ENCODE peak calls at places on chromosomes 4 and X, in six cellular contexts. X is HCT116, U is SJSA1, S is mesenchymal stem cell, N is AG10803, F is AG04450. T is an unnamed sample.

GRCh38 chr4:47837582-47838294 is at the start of gene CORIN:
- DNase-seq in X (no peak), U (no peak), S (peak), N (no peak), F (no peak), T (no peak)

GRCh38 chr4:140641789-140642439 is 73.2 kb upstream of the UCP1 start:
- DNase-seq in X (no peak), U (no peak), S (no peak), N (no peak), F (no peak), T (no peak)

GRCh38 chr4:31089815-31090214 is 369.6 kb downstream of the PCDH7 start:
- DNase-seq in X (peak), U (no peak), S (peak), N (no peak), F (no peak), T (peak)

GRCh38 chrX:153828723-153829548 is 1.4 kb downstream of the PDZD4 start:
- DNase-seq in X (no peak), U (no peak), S (peak), N (peak), F (no peak), T (no peak)

GRCh38 chr4:144363890-144364289 is 223.4 kb upstream of the GYPA start:
- DNase-seq in X (no peak), U (no peak), S (no peak), N (no peak), F (no peak), T (no peak)

GRCh38 chrX:69535661-69536060 is 31.5 kb downstream of the NALF2 start:
- DNase-seq in X (no peak), U (no peak), S (no peak), N (no peak), F (no peak), T (no peak)

GRCh38 chrX:22963186-22963585 is 36.6 kb upstream of the DDX53 start:
- DNase-seq in X (no peak), U (no peak), S (peak), N (no peak), F (no peak), T (no peak)

GRCh38 chr4:39792529-39792928 is 94.6 kb downstream of the UBE2K start:
- DNase-seq in X (no peak), U (no peak), S (no peak), N (no peak), F (no peak), T (no peak)

GRCh38 chr4:153207027-153207426 is 2.8 kb downstream of the TRIM2 start:
- DNase-seq in X (no peak), U (no peak), S (no peak), N (no peak), F (no peak), T (no peak)

GRCh38 chrX:154731881-154732280 is 19.0 kb downstream of the GAB3 start:
- DNase-seq in X (no peak), U (no peak), S (peak), N (no peak), F (no peak), T (peak)

GRCh38 chr4:173257732-173258717 is 76.1 kb downstream of the HMGB2 start:
- DNase-seq in X (peak), U (peak), S (peak), N (peak), F (peak), T (peak)

GRCh38 chr4:102715057-102715456 is 45.7 kb downstream of the MANBA start:
- DNase-seq in X (no peak), U (no peak), S (no peak), N (peak), F (no peak), T (no peak)

GRCh38 chrX:132120913-132121312 is 6.9 kb downstream of the FRMD7 start:
- DNase-seq in X (no peak), U (no peak), S (no peak), N (no peak), F (no peak), T (no peak)

GRCh38 chr4:77600521-77601451 is 4.8 kb upstream of the CXCL13 start:
- DNase-seq in X (peak), U (peak), S (peak), N (peak), F (no peak), T (peak)

GRCh38 chrX:133938530-133938929 is 46.9 kb downstream of the GPC3 start:
- DNase-seq in X (no peak), U (no peak), S (no peak), N (no peak), F (no peak), T (no peak)

GRCh38 chr4:55868691-55869090 is 15.2 kb downstream of the EXOC1 start:
- DNase-seq in X (no peak), U (no peak), S (no peak), N (peak), F (no peak), T (no peak)

GRCh38 chr4:122622400-122622799 is 1.5 kb upstream of the IL21 start:
- DNase-seq in X (no peak), U (no peak), S (no peak), N (no peak), F (no peak), T (no peak)

GRCh38 chr4:176902710-176903323 is 110.1 kb upstream of the VEGFC start:
- DNase-seq in X (no peak), U (peak), S (peak), N (peak), F (peak), T (peak)

GRCh38 chr4:90317785-90318184 is 190.6 kb downstream of the CCSER1 start:
- DNase-seq in X (peak), U (peak), S (peak), N (peak), F (peak), T (peak)

GRCh38 chr4:2621419-2621818 is 85.0 kb downstream of the FAM193A start:
- DNase-seq in X (no peak), U (no peak), S (no peak), N (no peak), F (no peak), T (no peak)

GRCh38 chr4:84879651-84880200 is 86.8 kb downstream of the WDFY3 start:
- DNase-seq in X (no peak), U (peak), S (no peak), N (peak), F (no peak), T (peak)

GRCh38 chr4:83340692-83341343 is 6.2 kb upstream of the HPSE start:
- DNase-seq in X (no peak), U (no peak), S (no peak), N (no peak), F (no peak), T (no peak)

GRCh38 chr4:23237771-23238170 is 545.0 kb downstream of the GBA3 start:
- DNase-seq in X (no peak), U (no peak), S (no peak), N (no peak), F (no peak), T (peak)

GRCh38 chr4:88211473-88212252 is 53.2 kb upstream of the ABCG2 start:
- DNase-seq in X (peak), U (peak), S (peak), N (peak), F (peak), T (peak)

GRCh38 chr4:165779950-165780670 is 92.9 kb upstream of the TLL1 start:
- DNase-seq in X (no peak), U (no peak), S (peak), N (no peak), F (no peak), T (no peak)

GRCh38 chr4:145099653-145100052 is 1.5 kb downstream of the ABCE1 start:
- DNase-seq in X (no peak), U (peak), S (no peak), N (peak), F (no peak), T (peak)

DNA sequence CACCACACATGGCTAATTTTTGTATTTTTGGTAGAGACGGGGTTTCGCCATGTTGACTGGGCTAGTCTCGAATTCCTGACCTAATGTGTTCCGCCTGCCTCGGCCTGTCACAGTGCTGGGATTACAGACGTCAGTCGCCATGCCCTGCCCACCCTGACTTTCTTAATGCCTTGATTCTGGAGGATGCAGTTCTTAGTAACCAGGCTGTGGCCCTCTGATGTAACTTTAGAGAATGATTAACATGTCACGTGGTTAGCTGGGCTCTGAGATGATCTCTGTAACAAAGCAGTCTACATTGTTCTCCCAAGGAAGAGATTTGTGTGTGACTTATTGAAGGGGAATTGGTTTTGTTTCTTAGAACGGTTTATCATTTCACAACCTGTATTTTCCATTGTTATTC is 30.6 kb downstream of the ANK2 start:
- DNase-seq in X (no peak), U (no peak), S (peak), N (peak), F (no peak), T (peak)
- H3K4me3 ChIP-seq in X (no peak), U (no peak), S (no peak), N (no peak), F (no peak), T (no peak)

GRCh38 chrX:38871129-38872029 is 70.1 kb downstream of the MID1IP1 start:
- DNase-seq in X (no peak), U (peak), S (no peak), N (no peak), F (no peak), T (no peak)
- H3K4me3 ChIP-seq in X (no peak), U (no peak), S (no peak), N (no peak), F (no peak), T (no peak)

GRCh38 chrX:137032378-137032694 is 1.5 kb downstream of the GPR101 start:
- DNase-seq in X (no peak), U (no peak), S (no peak), N (no peak), F (no peak), T (no peak)
- H3K4me3 ChIP-seq in X (no peak), U (peak), S (peak), N (peak), F (peak), T (peak)

DNA sequence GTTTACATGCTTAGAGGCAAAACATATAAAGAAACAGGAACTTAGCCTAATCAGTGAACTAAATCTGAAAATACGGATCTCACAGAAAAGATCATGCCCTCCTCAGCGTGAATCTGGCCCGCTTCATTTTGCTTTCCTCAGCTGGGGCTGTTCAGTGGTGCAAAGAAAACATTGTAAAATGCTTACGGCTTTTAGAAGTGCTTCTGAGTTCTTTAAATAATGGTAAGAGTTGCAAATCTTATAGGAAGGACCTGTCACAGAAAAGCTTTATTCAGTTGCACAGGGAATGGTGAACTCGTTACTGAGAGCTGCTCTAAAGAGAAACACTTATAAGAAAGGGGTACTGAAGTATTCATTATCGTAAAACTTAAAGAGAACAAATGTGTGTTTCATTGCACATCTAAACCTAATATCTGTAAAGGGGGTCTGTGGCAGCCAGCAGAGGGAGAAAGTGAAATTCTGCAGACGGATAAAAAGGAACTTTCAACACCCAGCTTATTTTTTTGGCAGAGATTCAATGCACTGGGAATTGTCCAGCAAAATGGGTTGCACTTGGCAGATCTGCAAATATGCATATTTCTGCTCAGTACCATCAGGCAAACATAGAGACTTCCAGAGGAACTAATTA is 139.2 kb upstream of the ANK2 start:
- DNase-seq in X (no peak), U (no peak), S (peak), N (peak), F (no peak), T (peak)
- H3K4me3 ChIP-seq in X (no peak), U (no peak), S (peak), N (peak), F (no peak), T (no peak)

DNA sequence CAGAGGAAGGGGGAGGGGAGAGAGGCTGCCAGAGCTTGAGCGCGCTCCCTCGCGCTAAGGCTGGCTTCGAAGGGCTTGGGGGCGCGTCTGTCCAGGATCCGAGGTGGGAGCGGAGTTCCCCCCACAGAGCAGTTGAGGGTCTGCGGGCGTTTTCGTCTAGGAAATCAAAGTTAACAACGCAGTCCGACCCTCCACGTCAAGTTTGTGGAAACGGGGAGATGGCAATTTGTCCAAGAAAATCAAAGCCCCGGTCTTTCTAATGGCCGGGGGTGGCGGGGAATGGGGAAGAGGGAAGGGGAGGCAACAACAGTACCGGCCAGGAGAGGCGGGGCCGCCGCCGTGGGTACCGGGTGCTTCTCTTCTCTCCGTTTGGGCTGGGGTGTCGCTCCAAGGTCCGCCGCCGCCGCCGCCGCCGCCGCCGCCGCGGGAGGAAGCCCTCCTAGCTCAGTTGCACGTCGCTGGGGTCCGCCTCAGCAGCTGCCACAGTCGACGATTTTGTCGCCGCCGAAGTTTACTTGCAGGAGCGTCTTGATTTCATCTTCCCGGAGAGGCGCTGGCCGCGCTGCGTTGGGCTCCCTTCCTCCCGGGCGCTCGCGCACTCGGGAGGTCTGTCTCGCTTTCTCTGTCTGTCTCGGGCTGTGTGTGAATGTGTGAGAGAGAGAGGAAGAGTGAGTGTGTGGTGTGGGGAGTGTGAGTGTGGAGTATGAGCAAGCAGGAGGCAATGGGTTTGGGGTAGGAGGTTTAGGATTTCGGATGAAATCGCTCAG is 574 bp downstream of the PCDH19 start:
- DNase-seq in X (no peak), U (no peak), S (peak), N (no peak), F (no peak), T (no peak)
- H3K4me3 ChIP-seq in X (peak), U (no peak), S (peak), N (peak), F (peak), T (peak)

DNA sequence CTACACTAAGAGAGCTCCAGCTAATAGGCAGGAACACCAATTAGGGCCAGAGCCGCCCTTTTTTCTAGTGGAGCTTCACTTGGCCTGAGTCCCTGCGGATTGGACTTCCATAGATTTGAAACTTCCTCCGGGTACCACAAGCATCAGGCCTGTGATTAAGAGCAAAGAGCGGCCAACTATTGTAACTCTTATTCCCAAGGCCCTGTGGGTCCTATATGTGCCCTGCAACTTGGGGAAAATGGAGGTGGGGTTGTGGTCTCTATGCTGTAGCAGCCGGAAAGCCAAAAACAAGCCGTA is at the start of gene NCBP2L:
- DNase-seq in X (no peak), U (no peak), S (no peak), N (no peak), F (no peak), T (no peak)
- H3K4me3 ChIP-seq in X (peak), U (no peak), S (peak), N (peak), F (peak), T (peak)

DNA sequence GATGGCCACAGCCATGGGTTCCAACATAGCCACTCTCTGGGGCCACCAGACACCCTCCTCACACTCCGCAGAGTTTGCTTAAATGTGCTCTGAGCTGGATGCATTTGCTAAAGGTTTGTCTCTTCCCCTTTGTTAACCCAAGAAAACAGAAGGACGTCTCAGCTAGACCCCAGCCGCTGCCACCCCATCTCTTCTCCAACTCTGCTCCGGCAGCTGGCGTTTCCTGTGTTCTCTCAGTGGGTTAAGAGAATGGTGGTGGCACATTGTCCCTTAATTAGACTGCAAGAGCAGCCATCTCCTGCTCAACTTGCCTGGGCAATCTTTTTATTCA is 43.7 kb upstream of the FAM9C start:
- DNase-seq in X (no peak), U (no peak), S (no peak), N (no peak), F (no peak), T (no peak)
- H3K4me3 ChIP-seq in X (no peak), U (no peak), S (no peak), N (no peak), F (no peak), T (no peak)

DNA sequence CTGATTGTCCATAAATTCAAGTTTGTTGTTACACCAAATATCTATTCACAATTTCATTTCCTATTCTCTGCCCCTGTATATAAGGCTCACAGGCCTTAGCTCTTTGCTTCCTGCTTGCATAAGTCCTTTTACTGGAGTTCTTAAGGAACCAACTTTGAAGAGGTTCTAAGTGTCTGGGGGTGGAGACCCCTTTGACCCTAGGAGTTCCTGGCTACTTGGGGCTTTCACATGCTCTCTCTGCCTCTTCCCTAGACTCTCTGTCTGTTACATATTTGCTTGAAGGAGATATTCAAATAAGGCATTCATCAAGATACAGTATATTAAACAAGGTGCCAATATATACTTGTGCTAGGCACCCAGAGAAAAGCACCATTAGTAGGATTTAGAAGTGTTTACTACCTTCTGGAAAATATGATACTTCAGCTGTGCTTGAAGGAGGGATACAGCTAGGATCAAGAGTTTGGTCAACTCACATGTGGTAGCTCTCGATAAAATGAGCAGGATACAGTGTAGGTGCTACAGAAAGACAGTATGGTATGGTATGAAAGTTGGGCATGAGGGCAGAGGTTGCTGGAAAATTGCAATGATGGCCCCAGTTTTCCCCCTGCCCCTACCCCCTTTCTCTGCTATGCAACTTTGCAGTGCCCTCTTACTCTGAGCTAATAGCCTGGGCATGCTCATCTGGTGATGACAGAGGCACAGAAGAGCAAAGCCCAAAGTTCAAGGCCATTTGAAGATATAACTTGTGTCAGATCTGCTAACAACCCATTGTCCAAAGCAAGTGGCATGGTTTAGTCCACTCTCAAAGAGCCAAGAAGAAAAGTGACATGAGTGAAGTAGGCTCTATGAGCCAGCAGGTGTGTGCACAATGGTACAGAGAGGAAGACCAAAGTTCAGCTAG is 107.6 kb upstream of the CPEB2 start:
- DNase-seq in X (no peak), U (no peak), S (no peak), N (no peak), F (no peak), T (no peak)
- H3K4me3 ChIP-seq in X (no peak), U (no peak), S (no peak), N (no peak), F (no peak), T (no peak)

GRCh38 chr4:73603854-73604584 is 16.2 kb downstream of the RASSF6 start:
- DNase-seq in X (no peak), U (no peak), S (peak), N (no peak), F (no peak), T (peak)

GRCh38 chr4:73607375-73608026 is 12.7 kb downstream of the RASSF6 start:
- DNase-seq in X (no peak), U (no peak), S (no peak), N (no peak), F (no peak), T (no peak)

GRCh38 chr4:73608677-73609594 is 11.3 kb downstream of the RASSF6 start:
- DNase-seq in X (no peak), U (no peak), S (peak), N (no peak), F (no peak), T (peak)

GRCh38 chr4:73609688-73610087 is 10.5 kb downstream of the RASSF6 start:
- DNase-seq in X (no peak), U (peak), S (peak), N (no peak), F (peak), T (peak)

GRCh38 chr4:73606465-73606974 is 13.7 kb downstream of the RASSF6 start:
- DNase-seq in X (no peak), U (no peak), S (no peak), N (no peak), F (no peak), T (no peak)
- H3K4me3 ChIP-seq in X (no peak), U (no peak), S (no peak), N (no peak), F (no peak), T (no peak)

GRCh38 chr4:41256740-41257256 is at the start of gene UCHL1:
- DNase-seq in X (no peak), U (peak), S (peak), N (peak), F (peak), T (peak)
- H3K4me3 ChIP-seq in X (no peak), U (peak), S (peak), N (peak), F (peak), T (peak)

T was measured in cardiac fibroblast.